ENCODE peak calls at places on chromosomes 7 and 10, in nine cellular contexts. O is iris pigment epithelial cell, Y is OCI-M1, V is left colon, U is SW480, Z is left ventricle myocardium superior, L is NCI-H2081, P is Calu3, H is Karpas-422. D is an unnamed sample.
A peak's percentile ranks its signal among the peaks of the same experiment; 100 is the strongest.

GRCh38 chr7:80835251-80835650 is 83.6 kb downstream of the SEMA3C start:
- DNase-seq in H (no peak), V (no peak), Y (no peak), P (no peak), U (no peak), O (no peak), Z (no peak), L (no peak), D (no peak)

GRCh38 chr7:140591178-140591902 is 49.3 kb downstream of the DENND2A start:
- DNase-seq in H (no peak), L (no peak), U (peak; percentile 14), P (no peak), Y (no peak), Z (no peak), V (no peak), O (peak; percentile 16), D (no peak)

GRCh38 chr7:1668932-1669485 is 1.1 kb upstream of the ELFN1 start:
- DNase-seq in L (no peak), U (no peak), O (no peak), P (no peak), Y (peak; percentile 11), V (no peak), H (no peak), Z (peak; percentile 23), D (no peak)

GRCh38 chr10:68348265-68348741 is 15.6 kb upstream of the PBLD start:
- DNase-seq in P (peak; percentile 56), L (peak; percentile 8), Z (no peak), U (peak; percentile 46), V (peak; percentile 22), O (peak; percentile 74), H (peak; percentile 83), Y (peak; percentile 69), D (peak; percentile 48)

GRCh38 chr10:60182691-60183090 is 207.0 kb downstream of the ANK3 start:
- DNase-seq in V (no peak), L (no peak), O (peak; percentile 34), U (no peak), H (no peak), Z (no peak), P (no peak), Y (no peak), D (no peak)

GRCh38 chr7:114865564-114865963 is 56.3 kb upstream of the MDFIC start:
- DNase-seq in Z (peak; percentile 57), H (no peak), O (peak; percentile 69), P (peak; percentile 63), Y (peak; percentile 54), V (peak; percentile 56), U (peak; percentile 7), L (peak; percentile 14), D (peak; percentile 8)

GRCh38 chr10:97333351-97333600 is 1.3 kb downstream of the FRAT2 start:
- DNase-seq in P (peak; percentile 22), O (no peak), L (no peak), Z (no peak), Y (peak; percentile 86), U (peak; percentile 48), V (no peak), H (no peak), D (no peak)

GRCh38 chr10:44436240-44436639 is 51.3 kb upstream of the CXCL12 start:
- DNase-seq in U (no peak), H (no peak), Z (no peak), Y (no peak), L (no peak), P (no peak), V (no peak), O (no peak), D (no peak)

GRCh38 chr10:33661580-33662269 is 327.3 kb upstream of the NRP1 start:
- DNase-seq in Y (peak; percentile 57), U (no peak), V (peak; percentile 50), P (peak; percentile 33), O (peak; percentile 36), H (no peak), L (no peak), Z (peak; percentile 77), D (peak; percentile 41)

GRCh38 chr10:61970182-61971015 is 68.9 kb downstream of the ARID5B start:
- DNase-seq in V (no peak), O (peak; percentile 39), H (no peak), Y (no peak), P (no peak), U (no peak), Z (no peak), L (no peak), D (peak; percentile 25)

GRCh38 chr7:149772236-149772820 is 1.1 kb downstream of the ZNF467 start:
- DNase-seq in O (no peak), H (no peak), Y (peak; percentile 46), Z (peak; percentile 74), P (no peak), U (no peak), V (no peak), L (peak; percentile 53), D (no peak)

GRCh38 chr7:19116121-19117080 is 1.0 kb downstream of the TWIST1 start:
- DNase-seq in P (peak; percentile 35), U (no peak), V (no peak), H (no peak), O (peak; percentile 58), Y (peak; percentile 51), L (peak; percentile 55), Z (peak; percentile 31), D (no peak)

GRCh38 chr10:17765602-17766001 is 13.6 kb downstream of the TMEM236 start:
- DNase-seq in H (no peak), V (no peak), L (no peak), O (no peak), U (no peak), P (no peak), Z (no peak), Y (no peak), D (no peak)

GRCh38 chr7:130144632-130145171 is 60.5 kb downstream of the TMEM209 start:
- DNase-seq in O (peak; percentile 87), P (peak; percentile 43), Y (no peak), L (peak; percentile 21), V (no peak), U (peak; percentile 55), H (no peak), Z (no peak), D (peak; percentile 33)

GRCh38 chr10:77284797-77285196 is 352.8 kb downstream of the KCNMA1 start:
- DNase-seq in L (no peak), O (no peak), P (no peak), U (no peak), Z (no peak), V (no peak), Y (no peak), H (no peak), D (no peak)

GRCh38 chr10:128629111-128630096 is 503.2 kb upstream of the MKI67 start:
- DNase-seq in O (no peak), Z (no peak), H (no peak), U (peak; percentile 86), V (no peak), L (no peak), P (peak; percentile 59), Y (no peak), D (peak; percentile 9)

GRCh38 chr10:31187182-31187581 is 131.8 kb upstream of the ZEB1 start:
- DNase-seq in O (no peak), L (no peak), P (no peak), Y (no peak), V (no peak), U (no peak), Z (no peak), H (no peak), D (no peak)

GRCh38 chr10:62652114-62652513 is 152.4 kb upstream of the ADO start:
- DNase-seq in O (peak; percentile 23), H (no peak), V (no peak), P (no peak), U (no peak), Z (no peak), Y (no peak), L (no peak), D (no peak)

GRCh38 chr7:87204933-87205332 is 14.6 kb downstream of the TMEM243 start:
- DNase-seq in Z (no peak), V (no peak), P (no peak), U (no peak), H (no peak), Y (peak; percentile 42), O (no peak), L (no peak), D (no peak)

GRCh38 chr7:112997831-112998230 is 88.8 kb downstream of the GPR85 start:
- DNase-seq in V (no peak), L (no peak), P (no peak), O (no peak), Z (no peak), U (peak; percentile 7), Y (no peak), H (no peak), D (peak; percentile 30)

GRCh38 chr7:20784311-20785210 is 2.1 kb downstream of the SP8 start:
- DNase-seq in P (peak; percentile 58), Z (no peak), Y (no peak), U (peak; percentile 63), L (peak; percentile 59), V (no peak), O (no peak), H (no peak), D (no peak)

GRCh38 chr7:119664601-119665000 is 608.4 kb upstream of the KCND2 start:
- DNase-seq in U (no peak), L (no peak), H (no peak), O (peak; percentile 92), V (no peak), P (no peak), Y (no peak), Z (no peak), D (no peak)

GRCh38 chr7:29177963-29178612 is 16.5 kb upstream of the CHN2 start:
- DNase-seq in P (peak; percentile 43), Z (peak; percentile 40), O (no peak), L (no peak), H (no peak), Y (no peak), U (no peak), V (no peak), D (no peak)

GRCh38 chr10:110323503-110323902 is 18.8 kb upstream of the SMNDC1 start:
- DNase-seq in O (peak; percentile 92), U (no peak), H (no peak), P (no peak), L (no peak), V (no peak), Y (no peak), Z (no peak), D (no peak)

GRCh38 chr7:66907731-66908130 is 13.3 kb upstream of the TMEM248 start:
- DNase-seq in O (no peak), P (no peak), L (no peak), U (no peak), Z (no peak), Y (no peak), H (no peak), V (no peak), D (no peak)

GRCh38 chr10:103466734-103467133 is 8.0 kb upstream of the CALHM1 start:
- DNase-seq in L (no peak), P (no peak), U (no peak), Y (no peak), V (no peak), O (peak; percentile 50), Z (no peak), H (no peak), D (no peak)

GRCh38 chr7:73667344-73668102 is at the start of gene VPS37D:
- DNase-seq in P (peak; percentile 92), O (peak; percentile 88), Y (peak; percentile 94), L (peak; percentile 84), V (peak; percentile 96), U (peak; percentile 92), Z (peak; percentile 97), H (peak; percentile 97), D (peak; percentile 67)

GRCh38 chr7:37986780-37987380 is 66.4 kb downstream of the EPDR1 start:
- DNase-seq in H (no peak), Y (no peak), U (no peak), Z (no peak), V (no peak), L (no peak), P (no peak), O (no peak), D (no peak)

GRCh38 chr7:12571691-12572090 is 1.2 kb downstream of the SCIN start:
- DNase-seq in P (peak; percentile 49), U (no peak), V (peak; percentile 15), H (no peak), Y (no peak), L (no peak), Z (no peak), O (no peak), D (no peak)

GRCh38 chr10:16832351-16833080 is 15.3 kb upstream of the RSU1 start:
- DNase-seq in P (peak; percentile 60), U (no peak), O (peak; percentile 93), L (no peak), V (peak; percentile 63), Z (no peak), H (no peak), Y (no peak), D (no peak)

GRCh38 chr7:46755120-46756034 is 826.5 kb downstream of the TNS3 start:
- DNase-seq in Z (no peak), P (no peak), H (no peak), V (no peak), U (no peak), Y (no peak), L (no peak), O (no peak), D (no peak)